ENCODE peak calls at places on chromosomes 4 and X, in eight cellular contexts. S, A, Z, Y, N, D, H and M are unnamed samples.

GRCh38 chr4:159015862-159016261 is 87.0 kb upstream of the RAPGEF2 start:
- DNase-seq in S (no peak), A (no peak), Z (peak), Y (no peak), N (no peak), D (no peak), H (no peak), M (no peak)

GRCh38 chr4:70739496-70740337 is 18.0 kb downstream of the RUFY3 start:
- DNase-seq in S (no peak), A (no peak), Z (no peak), Y (no peak), N (no peak), D (no peak), H (no peak), M (no peak)

GRCh38 chr4:183602444-183603102 is 56.4 kb downstream of the RWDD4 start:
- DNase-seq in S (no peak), A (no peak), Z (peak), Y (no peak), N (no peak), D (no peak), H (no peak), M (no peak)

GRCh38 chr4:96035727-96036126 is 195.8 kb downstream of the PDHA2 start:
- DNase-seq in S (no peak), A (peak), Z (peak), Y (no peak), N (no peak), D (no peak), H (no peak), M (no peak)

GRCh38 chrX:11437642-11438379 is 144.6 kb downstream of the AMELX start:
- DNase-seq in S (no peak), A (peak), Z (peak), Y (no peak), N (peak), D (no peak), H (peak), M (no peak)

GRCh38 chr4:112726041-112726440 is 89.1 kb downstream of the LARP7 start:
- DNase-seq in S (no peak), A (no peak), Z (no peak), Y (no peak), N (no peak), D (no peak), H (no peak), M (no peak)

GRCh38 chrX:133402042-133402453 is 13.2 kb downstream of the GPC4 start:
- DNase-seq in S (no peak), A (no peak), Z (peak), Y (peak), N (no peak), D (no peak), H (no peak), M (no peak)

GRCh38 chr4:128244379-128244778 is 43.2 kb downstream of the PGRMC2 start:
- DNase-seq in S (no peak), A (no peak), Z (no peak), Y (no peak), N (no peak), D (no peak), H (no peak), M (no peak)

GRCh38 chrX:21932277-21932996 is 8.1 kb upstream of the SMS start:
- DNase-seq in S (no peak), A (peak), Z (peak), Y (no peak), N (no peak), D (no peak), H (no peak), M (no peak)

GRCh38 chr4:118012142-118012541 is 22.1 kb upstream of the NDST3 start:
- DNase-seq in S (no peak), A (no peak), Z (no peak), Y (no peak), N (no peak), D (no peak), H (no peak), M (no peak)

GRCh38 chr4:14853186-14853946 is 148.9 kb upstream of the CPEB2 start:
- DNase-seq in S (no peak), A (no peak), Z (peak), Y (no peak), N (no peak), D (no peak), H (no peak), M (no peak)

GRCh38 chr4:55029838-55030503 is 95.4 kb downstream of the KDR start:
- DNase-seq in S (no peak), A (no peak), Z (no peak), Y (no peak), N (no peak), D (no peak), H (no peak), M (no peak)

GRCh38 chr4:140049924-140050681 is 103.9 kb downstream of the MAML3 start:
- DNase-seq in S (no peak), A (no peak), Z (peak), Y (no peak), N (no peak), D (no peak), H (peak), M (no peak)

GRCh38 chr4:189029961-189030360 is 890.7 kb downstream of the TRIML1 start:
- DNase-seq in S (no peak), A (no peak), Z (no peak), Y (no peak), N (no peak), D (no peak), H (no peak), M (no peak)

GRCh38 chr4:167966161-167966560 is 126.2 kb upstream of the ANXA10 start:
- DNase-seq in S (no peak), A (no peak), Z (no peak), Y (no peak), N (no peak), D (no peak), H (no peak), M (no peak)

GRCh38 chrX:9122504-9123245 is 88.7 kb upstream of the FAM9B start:
- DNase-seq in S (no peak), A (no peak), Z (peak), Y (no peak), N (no peak), D (no peak), H (no peak), M (no peak)

GRCh38 chr4:112968456-112969159 is 80.8 kb upstream of the ANK2 start:
- DNase-seq in S (no peak), A (no peak), Z (peak), Y (no peak), N (no peak), D (no peak), H (no peak), M (no peak)

GRCh38 chr4:100188829-100189228 is 1.4 kb downstream of the DDIT4L start:
- DNase-seq in S (no peak), A (no peak), Z (no peak), Y (no peak), N (no peak), D (no peak), H (no peak), M (no peak)

GRCh38 chr4:39353478-39354177 is 12.5 kb downstream of the RFC1 start:
- DNase-seq in S (no peak), A (no peak), Z (peak), Y (no peak), N (no peak), D (no peak), H (no peak), M (no peak)

GRCh38 chr4:15935504-15936392 is 2.8 kb downstream of the FGFBP1 start:
- DNase-seq in S (no peak), A (no peak), Z (no peak), Y (no peak), N (no peak), D (no peak), H (no peak), M (no peak)

GRCh38 chr4:100257567-100257966 is 67.3 kb upstream of the DDIT4L start:
- DNase-seq in S (no peak), A (peak), Z (no peak), Y (no peak), N (no peak), D (no peak), H (no peak), M (no peak)

GRCh38 chr4:113837397-113837796 is 75.9 kb upstream of the CAMK2D start:
- DNase-seq in S (no peak), A (no peak), Z (peak), Y (no peak), N (no peak), D (no peak), H (no peak), M (no peak)

GRCh38 chr4:126023946-126024345 is 709.2 kb downstream of the FAT4 start:
- DNase-seq in S (no peak), A (no peak), Z (peak), Y (peak), N (no peak), D (no peak), H (no peak), M (no peak)

GRCh38 chrX:24294619-24295018 is 19.2 kb downstream of the SUPT20HL2 start:
- DNase-seq in S (no peak), A (no peak), Z (no peak), Y (no peak), N (no peak), D (no peak), H (no peak), M (no peak)

GRCh38 chr4:118346495-118346894 is 6.3 kb downstream of the PRSS12 start:
- DNase-seq in S (no peak), A (no peak), Z (no peak), Y (no peak), N (no peak), D (no peak), H (peak), M (no peak)

GRCh38 chr4:53015681-53016080 is 153.6 kb downstream of the RASL11B start:
- DNase-seq in S (no peak), A (no peak), Z (peak), Y (no peak), N (no peak), D (no peak), H (peak), M (no peak)

GRCh38 chr4:25551608-25552007 is 104.0 kb upstream of the SLC34A2 start:
- DNase-seq in S (no peak), A (no peak), Z (no peak), Y (peak), N (no peak), D (no peak), H (no peak), M (no peak)

GRCh38 chr4:2689825-2690700 is 66.1 kb downstream of the TNIP2 start:
- DNase-seq in S (no peak), A (no peak), Z (no peak), Y (peak), N (no peak), D (no peak), H (no peak), M (peak)

GRCh38 chr4:15551740-15552446 is 82.2 kb downstream of the CC2D2A start:
- DNase-seq in S (no peak), A (no peak), Z (no peak), Y (no peak), N (no peak), D (no peak), H (peak), M (no peak)

GRCh38 chrX:16239211-16239610 is 71.9 kb downstream of the MAGEB17 start:
- DNase-seq in S (no peak), A (peak), Z (peak), Y (no peak), N (no peak), D (no peak), H (no peak), M (no peak)

GRCh38 chr4:173794662-173795061 is 264.6 kb upstream of the HAND2 start:
- DNase-seq in S (no peak), A (no peak), Z (peak), Y (no peak), N (no peak), D (no peak), H (no peak), M (no peak)

GRCh38 chr4:1819816-1820215 is 26.7 kb downstream of the FGFR3 start:
- DNase-seq in S (no peak), A (no peak), Z (no peak), Y (no peak), N (no peak), D (no peak), H (no peak), M (no peak)

GRCh38 chrX:105567046-105567445 is 255.3 kb upstream of the NRK start:
- DNase-seq in S (no peak), A (no peak), Z (no peak), Y (no peak), N (no peak), D (no peak), H (no peak), M (no peak)

GRCh38 chr4:21593268-21594002 is 355.1 kb downstream of the KCNIP4 start:
- DNase-seq in S (no peak), A (no peak), Z (no peak), Y (no peak), N (no peak), D (no peak), H (no peak), M (no peak)

GRCh38 chr4:56147371-56147770 is 198.6 kb downstream of the CEP135 start:
- DNase-seq in S (no peak), A (no peak), Z (peak), Y (no peak), N (no peak), D (no peak), H (no peak), M (no peak)

GRCh38 chrX:24805201-24805600 is 111.5 kb downstream of the POLA1 start:
- DNase-seq in S (no peak), A (no peak), Z (no peak), Y (no peak), N (no peak), D (no peak), H (no peak), M (no peak)

GRCh38 chr4:115310671-115311070 is 197.3 kb upstream of the NDST4 start:
- DNase-seq in S (no peak), A (no peak), Z (no peak), Y (no peak), N (no peak), D (no peak), H (no peak), M (no peak)

GRCh38 chrX:3044671-3045070 is 3.4 kb downstream of the ARSF start:
- DNase-seq in S (no peak), A (no peak), Z (no peak), Y (no peak), N (no peak), D (no peak), H (no peak), M (no peak)

GRCh38 chr4:146255874-146256273 is 41.5 kb downstream of the REELD1 start:
- DNase-seq in S (no peak), A (no peak), Z (peak), Y (no peak), N (no peak), D (no peak), H (no peak), M (no peak)

GRCh38 chr4:117900832-117901231 is 133.5 kb upstream of the NDST3 start:
- DNase-seq in S (no peak), A (no peak), Z (no peak), Y (no peak), N (no peak), D (no peak), H (no peak), M (no peak)

GRCh38 chrX:40543661-40544328 is 37.0 kb upstream of the ATP6AP2 start:
- DNase-seq in S (no peak), A (peak), Z (peak), Y (no peak), N (no peak), D (no peak), H (peak), M (no peak)
- TF ChIP-seq CTCF in S (peak), A (peak), Z (peak), Y (no peak), N (peak), D (peak), H (peak), M (peak)

GRCh38 chrX:82230013-82230412 is 1028.1 kb downstream of the SH3BGRL start:
- DNase-seq in S (no peak), A (no peak), Z (no peak), Y (no peak), N (no peak), D (no peak), H (peak), M (no peak)
- TF ChIP-seq CTCF in S (no peak), A (no peak), Z (no peak), Y (no peak), N (no peak), D (no peak), H (no peak), M (no peak)

DNA sequence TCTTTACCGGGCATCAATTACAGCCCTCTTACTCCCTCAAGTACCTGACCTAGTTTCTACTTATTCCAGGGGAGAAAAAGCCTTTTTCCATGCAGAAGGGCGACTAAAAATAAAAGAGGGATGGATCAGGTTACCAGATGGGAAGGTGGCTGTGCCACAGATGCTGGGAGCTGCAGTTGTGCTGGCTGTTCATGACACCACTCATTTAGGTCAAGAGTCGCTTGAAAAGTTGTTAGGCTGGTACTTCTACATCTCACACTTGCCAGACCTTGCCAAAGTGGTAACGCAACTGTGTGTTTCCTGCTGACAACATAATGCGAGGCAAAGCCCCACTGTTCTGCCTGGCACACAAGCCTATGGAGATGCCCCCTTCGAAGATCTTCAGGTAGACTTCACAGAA is 148.4 kb upstream of the FGF16 start:
- DNase-seq in S (no peak), A (no peak), Z (no peak), Y (no peak), N (no peak), D (no peak), H (no peak), M (no peak)
- TF ChIP-seq CTCF in S (no peak), A (no peak), Z (no peak), Y (no peak), N (no peak), D (no peak), H (no peak), M (no peak)

GRCh38 chrX:102599084-102599949 is at the start of gene ARMCX5:
- DNase-seq in S (peak), A (peak), Z (peak), Y (peak), N (peak), D (peak), H (peak), M (peak)
- TF ChIP-seq CTCF in S (no peak), A (no peak), Z (no peak), Y (no peak), N (peak), D (no peak), H (no peak), M (no peak)